ENCODE peak calls at places on chromosomes 3 and 15, in six cellular contexts. Z is stimulated activated CD8-positive, alpha-beta memory T cell treated with anti-CD3 and anti-CD28 coated beads, Interleukin-4, amount 100 ng/mL, for 24 hours; Y is brain microvascular endothelial cell; I is left colon; H is H1; R is GM12865. V is an unnamed sample.

GRCh38 chr15:53446376-53446775 is 313.1 kb downstream of the WDR72 start:
- DNase-seq in Z (no peak), Y (no peak), I (peak; percentile 27), H (no peak), R (no peak), V (no peak)

GRCh38 chr3:150828997-150829396 is 66.0 kb upstream of the SIAH2 start:
- DNase-seq in Z (no peak), Y (no peak), I (no peak), H (no peak), R (no peak), V (no peak)

GRCh38 chr3:12159227-12159601 is 502 bp upstream of the TIMP4 start:
- DNase-seq in Z (no peak), Y (peak; percentile 23), I (no peak), H (peak; percentile 66), R (no peak), V (no peak)

GRCh38 chr15:25670025-25670554 is 193.0 kb downstream of the ATP10A start:
- DNase-seq in Z (no peak), Y (peak; percentile 73), I (peak; percentile 60), H (peak; percentile 61), R (no peak), V (peak; percentile 67)

GRCh38 chr15:44676676-44677075 is 13.2 kb upstream of the SPG11 start:
- DNase-seq in Z (no peak), Y (no peak), I (no peak), H (no peak), R (no peak), V (no peak)

GRCh38 chr3:173501941-173502489 is 104.5 kb downstream of the NLGN1 start:
- DNase-seq in Z (no peak), Y (no peak), I (no peak), H (no peak), R (no peak), V (no peak)

GRCh38 chr15:45589296-45589695 is 2.1 kb downstream of the BLOC1S6 start:
- DNase-seq in Z (no peak), Y (no peak), I (no peak), H (no peak), R (no peak), V (no peak)

GRCh38 chr3:71724584-71725278 is 471 bp downstream of the EIF4E3 start:
- DNase-seq in Z (peak; percentile 22), Y (no peak), I (peak; percentile 61), H (no peak), R (peak; percentile 15), V (peak; percentile 54)

GRCh38 chr15:34119291-34119690 is 17.4 kb downstream of the PGBD4 start:
- DNase-seq in Z (no peak), Y (no peak), I (no peak), H (no peak), R (no peak), V (no peak)

GRCh38 chr15:79933245-79933644 is 36.4 kb upstream of the MTHFS start:
- DNase-seq in Z (no peak), Y (no peak), I (no peak), H (no peak), R (no peak), V (no peak)

GRCh38 chr3:111534701-111535100 is 7.3 kb upstream of the CD96 start:
- DNase-seq in Z (no peak), Y (peak; percentile 36), I (no peak), H (no peak), R (no peak), V (no peak)

GRCh38 chr15:56293495-56294292 is 50.0 kb upstream of the RFX7 start:
- DNase-seq in Z (no peak), Y (no peak), I (no peak), H (no peak), R (peak; percentile 41), V (no peak)

GRCh38 chr3:177894021-177894690 is 642.1 kb upstream of the KCNMB2 start:
- DNase-seq in Z (no peak), Y (no peak), I (no peak), H (no peak), R (no peak), V (no peak)

GRCh38 chr3:141243295-141243707 is 11.7 kb downstream of the PXYLP1 start:
- DNase-seq in Z (peak; percentile 62), Y (peak; percentile 43), I (no peak), H (no peak), R (no peak), V (no peak)

GRCh38 chr3:101876142-101876541 is 26.8 kb downstream of the NFKBIZ start:
- DNase-seq in Z (no peak), Y (no peak), I (no peak), H (no peak), R (peak; percentile 34), V (no peak)

GRCh38 chr3:186997061-186998054 is 67.0 kb downstream of the ST6GAL1 start:
- DNase-seq in Z (no peak), Y (peak; percentile 39), I (no peak), H (no peak), R (peak; percentile 60), V (no peak)

GRCh38 chr15:68268405-68268804 is 9.1 kb upstream of the FEM1B start:
- DNase-seq in Z (no peak), Y (no peak), I (no peak), H (no peak), R (no peak), V (no peak)

GRCh38 chr3:54756330-54756731 is 171.5 kb downstream of the LRTM1 start:
- DNase-seq in Z (no peak), Y (peak; percentile 88), I (no peak), H (no peak), R (no peak), V (no peak)

GRCh38 chr3:152225176-152225575 is 43.6 kb upstream of the MBNL1 start:
- DNase-seq in Z (no peak), Y (no peak), I (no peak), H (no peak), R (no peak), V (no peak)

GRCh38 chr3:134197681-134198261 is 52.9 kb downstream of the RYK start:
- DNase-seq in Z (no peak), Y (peak; percentile 56), I (no peak), H (no peak), R (peak; percentile 64), V (no peak)

GRCh38 chr3:85567074-85567676 is 608.4 kb downstream of the CADM2 start:
- DNase-seq in Z (no peak), Y (peak; percentile 53), I (no peak), H (no peak), R (peak; percentile 62), V (peak; percentile 47)

GRCh38 chr3:29346828-29347227 is 66.0 kb downstream of the RBMS3 start:
- DNase-seq in Z (no peak), Y (no peak), I (no peak), H (no peak), R (no peak), V (no peak)

GRCh38 chr3:41592753-41593152 is 369.1 kb downstream of the ULK4 start:
- DNase-seq in Z (no peak), Y (no peak), I (no peak), H (no peak), R (no peak), V (no peak)

GRCh38 chr15:35885870-35886269 is 339.9 kb upstream of the DPH6 start:
- DNase-seq in Z (no peak), Y (no peak), I (no peak), H (no peak), R (no peak), V (no peak)

GRCh38 chr15:90851114-90851513 is 17.3 kb upstream of the FURIN start:
- DNase-seq in Z (no peak), Y (no peak), I (no peak), H (no peak), R (peak; percentile 38), V (no peak)

GRCh38 chr3:170040283-170040907 is 2.6 kb downstream of the GPR160 start:
- DNase-seq in Z (no peak), Y (no peak), I (no peak), H (no peak), R (no peak), V (no peak)